ENCODE peak calls at places on chromosomes 7 and 10, in six cellular contexts. X is ascending aorta; T is psoas muscle; C is right atrium auricular region; G is CD8-positive, alpha-beta T cell; L is tibial artery. Q is an unnamed sample.
A peak's percentile ranks its signal among the peaks of the same experiment; 100 is the strongest.

GRCh38 chr10:98481418-98481945 is 34.7 kb upstream of the HPS1 start:
- DNase-seq in X (no peak), T (no peak), C (no peak), G (no peak), L (no peak), Q (no peak)

GRCh38 chr7:123155571-123155970 is 44.2 kb downstream of the SLC13A1 start:
- DNase-seq in X (no peak), T (no peak), C (no peak), G (no peak), L (no peak), Q (no peak)

GRCh38 chr7:66162622-66163021 is 42.5 kb upstream of the TPST1 start:
- DNase-seq in X (no peak), T (no peak), C (no peak), G (no peak), L (no peak), Q (no peak)

GRCh38 chr10:78756604-78757442 is 311.9 kb upstream of the ZMIZ1 start:
- DNase-seq in X (peak; percentile 93), T (peak; percentile 89), C (peak; percentile 92), G (no peak), L (peak; percentile 90), Q (peak; percentile 65)

GRCh38 chr7:26436996-26437547 is 145.4 kb downstream of the SNX10 start:
- DNase-seq in X (no peak), T (no peak), C (no peak), G (no peak), L (no peak), Q (no peak)

GRCh38 chr10:113965077-113965476 is 78.6 kb upstream of the ADRB1 start:
- DNase-seq in X (no peak), T (no peak), C (peak; percentile 34), G (no peak), L (no peak), Q (no peak)

GRCh38 chr7:98282727-98283126 is 1.2 kb downstream of the BRI3 start:
- DNase-seq in X (no peak), T (no peak), C (no peak), G (no peak), L (no peak), Q (no peak)

GRCh38 chr7:14751461-14751860 is 151.1 kb downstream of the DGKB start:
- DNase-seq in X (no peak), T (no peak), C (no peak), G (no peak), L (no peak), Q (no peak)

GRCh38 chr10:21314234-21314633 is 211.2 kb downstream of the SKIDA1 start:
- DNase-seq in X (no peak), T (no peak), C (no peak), G (no peak), L (no peak), Q (no peak)

GRCh38 chr10:55668326-55668922 is 692.6 kb downstream of the ZWINT start:
- DNase-seq in X (no peak), T (no peak), C (no peak), G (no peak), L (no peak), Q (no peak)

GRCh38 chr10:98417481-98417959 is 2.5 kb upstream of the PYROXD2 start:
- DNase-seq in X (peak; percentile 60), T (no peak), C (no peak), G (no peak), L (no peak), Q (no peak)

GRCh38 chr7:44212581-44213184 is 11.9 kb downstream of the YKT6 start:
- DNase-seq in X (no peak), T (peak; percentile 16), C (no peak), G (no peak), L (no peak), Q (no peak)

GRCh38 chr10:26627320-26627719 is 70.2 kb upstream of the PDSS1 start:
- DNase-seq in X (no peak), T (no peak), C (no peak), G (no peak), L (no peak), Q (no peak)

DNA sequence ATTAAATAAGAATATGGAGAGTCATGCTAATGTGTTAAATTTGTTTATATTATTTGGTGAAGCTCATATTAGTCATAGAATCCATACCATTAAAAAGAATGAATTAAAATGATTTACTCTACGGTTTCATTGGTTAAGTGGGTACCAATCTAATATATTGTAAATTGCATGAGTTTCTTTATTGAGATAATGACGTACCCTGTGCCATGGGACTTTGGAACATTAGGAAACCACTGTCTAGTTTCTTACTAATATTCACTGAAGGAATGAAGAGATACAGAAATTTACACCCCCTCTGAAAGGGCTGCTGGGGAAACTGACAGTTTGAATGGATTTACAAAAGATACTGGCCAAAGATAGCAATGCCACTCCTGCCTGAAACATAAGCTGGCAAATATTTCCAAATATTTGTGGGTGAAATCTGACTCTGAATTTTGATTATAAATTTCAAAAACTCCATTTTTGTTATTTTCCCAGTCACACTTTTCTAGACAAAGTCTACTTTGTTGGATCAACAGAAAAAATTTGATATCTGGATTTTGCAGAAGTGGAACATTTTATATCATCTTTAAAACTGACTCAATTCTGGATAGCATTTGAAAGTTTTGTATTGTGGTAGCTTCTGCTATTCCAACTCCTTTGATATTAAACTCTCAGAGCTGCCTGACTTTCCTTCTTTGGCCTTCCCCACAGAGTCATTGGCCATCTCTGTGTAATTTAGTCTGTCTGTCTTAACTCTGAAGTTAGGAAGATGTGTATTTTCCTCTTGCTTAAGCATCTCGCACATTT is 22.3 kb downstream of the MDFIC start:
- DNase-seq in X (no peak), T (no peak), C (no peak), G (no peak), L (no peak), Q (no peak)
- H3K27ac ChIP-seq in X (peak overlapping the region; percentile 62), T (peak overlapping the region; percentile 72), C (peak overlapping the region; percentile 26), G (no peak overlapping the region), L (peak overlapping the region; percentile 58), Q (peak overlapping the region; percentile 28)

DNA sequence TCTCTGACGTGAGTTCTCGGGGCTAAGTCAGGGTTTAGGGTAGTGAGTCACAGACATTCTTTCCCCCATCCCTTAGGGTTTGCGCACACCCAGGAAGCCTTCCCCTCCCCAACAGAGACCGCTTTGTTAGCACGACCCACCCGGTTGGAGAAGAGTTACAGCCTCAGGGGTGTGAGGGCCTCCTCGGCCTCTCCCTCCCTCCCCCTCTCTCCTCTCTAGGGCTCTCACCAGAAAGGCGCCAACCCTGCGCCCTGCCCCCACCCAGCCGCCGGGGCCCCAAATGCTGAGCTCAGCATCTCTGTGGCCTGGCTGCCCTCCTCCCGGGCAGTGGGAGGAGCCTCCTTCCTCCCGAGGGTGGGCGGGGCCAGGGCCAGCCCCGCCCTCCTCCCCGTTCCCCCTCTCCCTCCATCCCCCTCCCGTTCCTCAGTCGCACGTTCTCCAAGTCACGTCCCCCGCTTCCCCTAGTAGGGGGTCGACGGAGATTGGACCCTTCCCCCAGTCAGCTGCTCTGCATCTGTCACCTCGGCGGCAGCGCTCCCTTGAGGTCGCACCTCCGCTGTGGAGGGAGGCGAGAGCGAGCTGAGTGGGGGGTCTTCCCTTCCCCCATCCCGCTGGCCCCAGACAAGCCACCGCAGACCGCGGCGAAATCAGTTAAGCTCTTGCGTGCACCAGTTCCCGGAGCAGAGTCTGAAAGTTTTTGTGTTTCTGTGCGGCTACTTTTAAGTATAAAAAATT is 13.0 kb upstream of the DDIT4 start:
- DNase-seq in X (peak; percentile 89), T (peak; percentile 94), C (peak; percentile 88), G (peak; percentile 84), L (peak; percentile 78), Q (peak; percentile 74)
- TF ChIP-seq CTCF in X (no peak), T (no peak), C (no peak), G (no peak), L (no peak), Q (peak; percentile 42)

GRCh38 chr10:6802762-6803428 is 222.8 kb upstream of the PRKCQ start:
- DNase-seq in X (no peak), T (no peak), C (no peak), G (no peak), L (no peak), Q (no peak)
- H3K4me1 ChIP-seq in X (no peaks in the 10 kb centered on the region), T (no peaks in the 10 kb centered on the region), C (no peaks in the 10 kb centered on the region), G (no peaks in the 10 kb centered on the region), L (no peaks in the 10 kb centered on the region), Q (no peaks in the 10 kb centered on the region)

GRCh38 chr10:123859651-123860045 is 32.0 kb downstream of the CPXM2 start:
- DNase-seq in X (peak; percentile 63), T (no peak), C (no peak), G (no peak), L (no peak), Q (no peak)
- H3K27ac ChIP-seq in X (no peak overlapping the region), T (no peak overlapping the region), C (no peak overlapping the region), G (no peak overlapping the region), L (no peak overlapping the region), Q (no peak overlapping the region)

DNA sequence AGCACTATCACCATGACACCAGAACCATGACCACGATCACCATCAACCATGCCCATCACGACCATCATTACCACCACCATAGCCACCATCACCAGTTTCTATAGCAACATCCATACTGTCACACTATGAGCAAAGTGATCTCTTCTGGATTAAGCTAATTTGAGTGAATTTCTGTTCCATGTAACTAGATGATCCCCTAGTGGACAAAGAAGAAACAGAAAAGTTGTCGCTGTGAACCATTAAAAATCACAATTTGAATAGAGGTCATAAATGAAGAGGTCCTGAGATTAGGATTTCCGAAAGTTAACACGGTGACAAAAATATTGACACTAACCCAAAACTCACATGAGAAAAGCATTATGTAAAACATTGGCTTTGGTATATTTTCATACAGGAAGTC is 77.6 kb downstream of the CLRN3 start:
- DNase-seq in X (no peak), T (no peak), C (no peak), G (no peak), L (no peak), Q (no peak)
- TF ChIP-seq CTCF in X (no peak), T (no peak), C (no peak), G (no peak), L (no peak), Q (no peak)

GRCh38 chr10:82492647-82493046 is 617.7 kb downstream of the NRG3 start:
- DNase-seq in X (no peak), T (no peak), C (no peak), G (no peak), L (no peak), Q (no peak)

GRCh38 chr10:82496114-82496513 is 621.1 kb downstream of the NRG3 start:
- DNase-seq in X (no peak), T (no peak), C (no peak), G (no peak), L (no peak), Q (no peak)

GRCh38 chr10:82497451-82497850 is 622.5 kb downstream of the NRG3 start:
- DNase-seq in X (no peak), T (no peak), C (no peak), G (no peak), L (no peak), Q (no peak)
- H3K4me1 ChIP-seq in X (no peaks in the 10 kb centered on the region), T (no peaks in the 10 kb centered on the region), C (no peaks in the 10 kb centered on the region), G (no peaks in the 10 kb centered on the region), L (no peaks in the 10 kb centered on the region), Q (no peaks in the 10 kb centered on the region)

GRCh38 chr7:132075573-132075972 is 500.7 kb downstream of the PLXNA4 start:
- DNase-seq in X (peak; percentile 22), T (no peak), C (no peak), G (no peak), L (no peak), Q (no peak)
- H3K27ac ChIP-seq in X (no peak overlapping the region), T (no peak overlapping the region), C (no peak overlapping the region), G (no peak overlapping the region), L (no peak overlapping the region), Q (no peak overlapping the region)

DNA sequence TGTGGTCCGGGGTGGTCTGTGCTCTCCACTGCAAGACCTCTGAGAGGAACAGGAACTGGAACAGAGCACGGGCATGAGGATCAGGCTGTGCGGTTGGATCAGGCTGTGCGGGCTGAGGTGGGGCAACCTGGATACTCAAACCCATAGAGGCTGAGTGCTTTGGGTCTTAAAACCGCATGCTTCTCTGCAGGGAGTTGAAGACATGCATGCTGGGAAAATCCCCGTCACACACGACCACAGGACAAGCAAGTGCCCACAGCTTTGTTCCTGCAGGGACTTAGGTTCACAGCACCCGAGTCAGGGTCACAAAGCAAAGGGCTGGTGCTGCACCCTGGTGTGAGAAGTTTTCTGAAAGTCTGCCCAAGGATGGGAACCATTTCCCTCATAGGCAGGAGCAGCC is 221.2 kb downstream of the ZMYND11 start:
- DNase-seq in X (no peak), T (no peak), C (no peak), G (no peak), L (no peak), Q (no peak)
- TF ChIP-seq CTCF in X (no peak), T (no peak), C (no peak), G (no peak), L (no peak), Q (no peak)